ENCODE peak calls at places on chromosome 19, in nine cellular contexts. M is HTR-8/SVneo; S is stimulated activated CD4-positive, alpha-beta T cell treated with anti-CD3 and anti-CD28 coated beads, Interleukin-2, amount 100 ng/mL, for 48 hours; D is HT1080; A is AG08395; Q is EL; Y is nephron progenitor cell; C is amygdala; K is LHCN-M2. J is an unnamed sample.

GRCh38 chr19:7904074-7905020 is 670 bp downstream of the MAP2K7 start:
- DNase-seq in M (no peak), K (no peak), Y (peak; percentile 58), A (peak; percentile 62), D (no peak), S (no peak), C (no peak), Q (no peak), J (no peak)

GRCh38 chr19:10566658-10567410 is 1.0 kb upstream of the KRI1 start:
- DNase-seq in D (no peak), K (no peak), C (no peak), A (no peak), Y (no peak), M (no peak), Q (no peak), S (no peak), J (no peak)

GRCh38 chr19:46828484-46828883 is 22.2 kb downstream of the AP2S1 start:
- DNase-seq in Y (no peak), S (peak; percentile 49), K (no peak), D (no peak), C (no peak), M (no peak), A (no peak), Q (peak; percentile 50), J (no peak)

GRCh38 chr19:18339703-18340102 is 695 bp upstream of the PGPEP1 start:
- DNase-seq in D (peak; percentile 31), Y (peak; percentile 25), K (peak; percentile 42), S (no peak), A (peak; percentile 38), C (no peak), Q (peak; percentile 33), M (peak; percentile 62), J (no peak)

GRCh38 chr19:29001006-29001921 is 211.7 kb downstream of the UQCRFS1 start:
- DNase-seq in D (no peak), S (no peak), A (peak; percentile 11), C (no peak), Q (no peak), Y (no peak), M (no peak), K (no peak), J (no peak)

GRCh38 chr19:33691736-33692135 is 70.0 kb downstream of the CHST8 start:
- DNase-seq in A (no peak), S (no peak), Y (no peak), K (no peak), D (no peak), C (no peak), Q (no peak), M (no peak), J (no peak)

GRCh38 chr19:32519023-32519422 is 62.0 kb upstream of the PDCD5 start:
- DNase-seq in K (peak; percentile 33), M (no peak), A (no peak), S (no peak), D (peak; percentile 19), Q (peak; percentile 2), Y (no peak), C (no peak), J (no peak)

GRCh38 chr19:18000981-18001836 is 6.8 kb upstream of the ARRDC2 start:
- DNase-seq in S (peak; percentile 82), Y (peak; percentile 64), M (peak; percentile 92), D (peak; percentile 87), K (peak; percentile 77), A (peak; percentile 95), Q (peak; percentile 92), C (peak; percentile 45), J (no peak)

GRCh38 chr19:6003976-6004375 is 26.0 kb upstream of the RANBP3 start:
- DNase-seq in C (no peak), A (no peak), M (no peak), D (no peak), Y (no peak), Q (no peak), S (no peak), K (no peak), J (no peak)

GRCh38 chr19:11693505-11694499 is 44.9 kb downstream of the ZNF823 start:
- DNase-seq in Q (peak; percentile 93), Y (no peak), K (peak; percentile 80), C (no peak), D (peak; percentile 51), M (peak; percentile 53), S (no peak), A (peak; percentile 52), J (peak; percentile 35)

GRCh38 chr19:49857061-49857833 is 6.3 kb downstream of the PTOV1 start:
- DNase-seq in D (no peak), S (no peak), Q (no peak), A (no peak), K (no peak), M (no peak), C (no peak), Y (no peak), J (no peak)

GRCh38 chr19:6279931-6280591 is at the start of gene MLLT1:
- DNase-seq in C (peak; percentile 96), A (peak; percentile 100), S (peak; percentile 95), Q (peak; percentile 97), M (peak; percentile 99), D (peak; percentile 89), Y (peak; percentile 98), K (peak; percentile 94), J (peak; percentile 87)

GRCh38 chr19:51163257-51163656 is 21.2 kb downstream of the SIGLEC7 start:
- DNase-seq in A (no peak), K (no peak), D (no peak), M (no peak), Y (no peak), Q (no peak), C (no peak), S (no peak), J (no peak)

GRCh38 chr19:18233224-18233825 is 7.1 kb upstream of the PDE4C start:
- DNase-seq in Q (peak; percentile 47), A (peak; percentile 62), C (no peak), M (peak; percentile 75), K (no peak), Y (peak; percentile 96), S (peak; percentile 48), D (peak; percentile 26), J (no peak)

GRCh38 chr19:17754634-17755532 is 3.6 kb downstream of the FCHO1 start:
- DNase-seq in S (no peak), D (no peak), Q (no peak), Y (no peak), M (no peak), C (no peak), K (no peak), A (no peak), J (no peak)

GRCh38 chr19:3516675-3517207 is 10.6 kb downstream of the FZR1 start:
- DNase-seq in Y (no peak), S (no peak), D (no peak), K (peak; percentile 21), Q (no peak), C (no peak), A (no peak), M (no peak), J (peak; percentile 28)

J was measured in LNCaP clone FGC.